ENCODE peak calls at places on chromosomes 4 and X, in seven cellular contexts. E, M, K, Z, X, O and B are unnamed samples.

GRCh38 chr4:86909540-86909939 is 17.3 kb upstream of the C4orf36 start:
- DNase-seq in O (no peak), M (no peak), E (no peak), X (no peak), K (no peak), Z (no peak), B (no peak)

GRCh38 chr4:106369456-106370060 is 980 bp upstream of the GIMD1 start:
- DNase-seq in K (no peak), Z (no peak), O (no peak), X (peak), M (peak), E (peak), B (no peak)

GRCh38 chr4:20889901-20890300 is 189.6 kb downstream of the PACRGL start:
- DNase-seq in K (no peak), E (no peak), M (no peak), Z (no peak), X (peak), O (no peak), B (no peak)

GRCh38 chr4:186839122-186840037 is 115.7 kb upstream of the FAT1 start:
- DNase-seq in Z (no peak), E (no peak), K (no peak), X (peak), O (no peak), M (peak), B (no peak)

GRCh38 chrX:150363561-150364346 is 637 bp downstream of the MAMLD1 start:
- DNase-seq in E (no peak), M (peak), O (no peak), Z (no peak), K (no peak), X (peak), B (no peak)

GRCh38 chr4:72031868-72032619 is at the start of gene NPFFR2:
- DNase-seq in K (no peak), E (no peak), Z (no peak), X (no peak), M (peak), O (no peak), B (no peak)

GRCh38 chr4:37723067-37723466 is 36.9 kb upstream of the RELL1 start:
- DNase-seq in O (no peak), M (no peak), K (no peak), X (no peak), Z (no peak), E (no peak), B (no peak)

GRCh38 chr4:85591361-85592098 is 116.6 kb downstream of the ARHGAP24 start:
- DNase-seq in Z (no peak), K (no peak), M (peak), E (no peak), X (peak), O (no peak), B (no peak)

GRCh38 chrX:130173190-130173895 is 1.6 kb downstream of the RAB33A start:
- DNase-seq in O (no peak), X (peak), M (peak), Z (no peak), E (peak), K (no peak), B (no peak)

GRCh38 chrX:135087867-135088266 is 32.5 kb downstream of the ETDB start:
- DNase-seq in Z (no peak), K (no peak), X (peak), E (no peak), M (peak), O (no peak), B (no peak)